ENCODE peak calls at places on chromosomes 6 and 20, in nine cellular contexts. H, Z, R, D, W, J, T, S and K are unnamed samples.

GRCh38 chr6:26240157-26240980 is 124.6 kb upstream of the BTN3A2 start:
- DNase-seq in H (peak; percentile 92), Z (no peak), R (peak; percentile 96), D (no peak), W (peak; percentile 98), J (no peak), T (peak; percentile 79), S (peak; percentile 95), K (no peak)

GRCh38 chr6:27065183-27065582 is 182.3 kb upstream of the PRSS16 start:
- DNase-seq in H (no peak), Z (no peak), R (no peak), D (no peak), W (no peak), J (no peak), T (no peak), S (no peak), K (no peak)

GRCh38 chr6:106444777-106445507 is 84.4 kb downstream of the CRYBG1 start:
- DNase-seq in H (peak; percentile 76), Z (peak; percentile 66), R (peak; percentile 72), D (peak; percentile 74), W (peak; percentile 74), J (no peak), T (peak; percentile 48), S (peak; percentile 41), K (no peak)

GRCh38 chr20:56324806-56325205 is 34.0 kb upstream of the FAM210B start:
- DNase-seq in H (no peak), Z (no peak), R (no peak), D (no peak), W (no peak), J (no peak), T (no peak), S (no peak), K (no peak)

GRCh38 chr20:57685134-57685851 is 24.5 kb downstream of the PMEPA1 start:
- DNase-seq in H (no peak), Z (no peak), R (peak; percentile 28), D (no peak), W (no peak), J (no peak), T (peak; percentile 68), S (no peak), K (no peak)

GRCh38 chr6:16336056-16336810 is 97.8 kb downstream of the GMPR start:
- DNase-seq in H (no peak), Z (no peak), R (no peak), D (no peak), W (no peak), J (no peak), T (no peak), S (no peak), K (no peak)

GRCh38 chr20:25081065-25081729 is 744 bp downstream of the VSX1 start:
- DNase-seq in H (no peak), Z (no peak), R (peak; percentile 49), D (no peak), W (no peak), J (no peak), T (no peak), S (no peak), K (no peak)

GRCh38 chr6:83893024-83893423 is 33.5 kb downstream of the CYB5R4 start:
- DNase-seq in H (no peak), Z (no peak), R (no peak), D (no peak), W (no peak), J (no peak), T (no peak), S (no peak), K (no peak)

GRCh38 chr6:27836783-27837635 is 75.2 kb downstream of the OR2B2 start:
- DNase-seq in H (peak; percentile 92), Z (peak; percentile 81), R (peak; percentile 89), D (peak; percentile 87), W (peak; percentile 91), J (no peak), T (peak; percentile 86), S (peak; percentile 78), K (no peak)

GRCh38 chr20:37336369-37337207 is 9.4 kb upstream of the SRC start:
- DNase-seq in H (peak; percentile 39), Z (no peak), R (no peak), D (peak; percentile 19), W (no peak), J (no peak), T (no peak), S (no peak), K (no peak)

GRCh38 chr6:106858653-106859092 is 115.9 kb downstream of the CD24 start:
- DNase-seq in H (peak; percentile 55), Z (peak; percentile 68), R (peak; percentile 7), D (no peak), W (peak; percentile 10), J (no peak), T (peak; percentile 92), S (peak; percentile 29), K (no peak)

GRCh38 chr6:42279144-42279781 is 61.6 kb upstream of the MRPS10 start:
- DNase-seq in H (peak; percentile 69), Z (peak; percentile 18), R (no peak), D (no peak), W (peak; percentile 79), J (no peak), T (peak; percentile 36), S (no peak), K (no peak)

GRCh38 chr6:163608060-163608752 is 193.7 kb downstream of the QKI start:
- DNase-seq in H (no peak), Z (no peak), R (no peak), D (no peak), W (no peak), J (no peak), T (no peak), S (no peak), K (no peak)

GRCh38 chr20:61100489-61100888 is 151.6 kb upstream of the CDH4 start:
- DNase-seq in H (no peak), Z (no peak), R (no peak), D (no peak), W (no peak), J (no peak), T (no peak), S (no peak), K (no peak)

GRCh38 chr6:659716-660581 is 3.0 kb upstream of the HUS1B start:
- DNase-seq in H (no peak), Z (no peak), R (peak; percentile 17), D (no peak), W (no peak), J (no peak), T (no peak), S (no peak), K (no peak)

GRCh38 chr6:55665224-55665587 is 86.2 kb upstream of the HMGCLL1 start:
- DNase-seq in H (no peak), Z (no peak), R (no peak), D (no peak), W (no peak), J (no peak), T (no peak), S (no peak), K (no peak)

GRCh38 chr6:3471286-3471685 is 14.4 kb upstream of the SLC22A23 start:
- DNase-seq in H (no peak), Z (no peak), R (no peak), D (no peak), W (no peak), J (no peak), T (no peak), S (no peak), K (no peak)

GRCh38 chr6:3466488-3467219 is 9.8 kb upstream of the SLC22A23 start:
- DNase-seq in H (no peak), Z (no peak), R (no peak), D (no peak), W (no peak), J (no peak), T (no peak), S (no peak), K (no peak)

GRCh38 chr6:3467996-3468395 is 11.1 kb upstream of the SLC22A23 start:
- DNase-seq in H (no peak), Z (no peak), R (no peak), D (no peak), W (no peak), J (no peak), T (no peak), S (no peak), K (no peak)

GRCh38 chr6:3471711-3472110 is 14.9 kb upstream of the SLC22A23 start:
- DNase-seq in H (peak; percentile 66), Z (no peak), R (no peak), D (no peak), W (no peak), J (no peak), T (peak; percentile 67), S (no peak), K (no peak)

GRCh38 chr6:3468585-3468984 is 11.7 kb upstream of the SLC22A23 start:
- DNase-seq in H (no peak), Z (no peak), R (no peak), D (no peak), W (no peak), J (no peak), T (no peak), S (no peak), K (no peak)
- H3K4me3 ChIP-seq in H (no peak overlapping the region), Z (no peak overlapping the region), R (no peak overlapping the region), D (no peak overlapping the region), W (no peak overlapping the region), J (no peak overlapping the region), T (no peak overlapping the region), S (no peak overlapping the region), K (no peak overlapping the region)

GRCh38 chr6:44152109-44152461 is 6.5 kb upstream of the CAPN11 start:
- DNase-seq in H (no peak), Z (no peak), R (no peak), D (no peak), W (no peak), J (no peak), T (no peak), S (no peak), K (no peak)
- TF ChIP-seq CTCF in H (no peak), Z (no peak), R (no peak), D (no peak), W (no peak), J (no peak), T (no peak), S (no peak), K (no peak)

DNA sequence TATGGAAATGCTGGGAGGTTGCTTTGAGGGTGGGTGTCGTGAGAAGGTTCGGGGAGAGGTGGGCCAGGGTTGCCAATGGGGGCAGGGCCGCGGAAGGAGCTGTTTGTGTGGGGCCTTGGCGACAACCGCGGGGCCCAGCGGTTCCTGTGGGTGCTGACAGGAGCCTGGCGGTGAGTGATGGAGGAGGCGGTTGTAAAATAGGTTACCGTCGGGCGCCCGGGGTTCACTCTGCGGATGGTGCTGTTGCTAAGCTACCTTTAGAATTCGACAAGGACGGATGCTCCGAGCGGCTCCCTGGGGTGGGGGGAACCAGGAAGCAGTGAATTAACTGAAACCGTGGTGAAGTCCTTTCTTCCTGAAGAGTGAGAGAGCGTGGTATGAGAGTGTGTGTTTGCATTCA is 61.8 kb downstream of the CDH22 start:
- DNase-seq in H (no peak), Z (no peak), R (no peak), D (no peak), W (no peak), J (no peak), T (no peak), S (no peak), K (no peak)
- H3K4me3 ChIP-seq in H (no peak overlapping the region), Z (no peak overlapping the region), R (no peak overlapping the region), D (no peak overlapping the region), W (no peak overlapping the region), J (no peak overlapping the region), T (no peak overlapping the region), S (no peak overlapping the region), K (no peak overlapping the region)

DNA sequence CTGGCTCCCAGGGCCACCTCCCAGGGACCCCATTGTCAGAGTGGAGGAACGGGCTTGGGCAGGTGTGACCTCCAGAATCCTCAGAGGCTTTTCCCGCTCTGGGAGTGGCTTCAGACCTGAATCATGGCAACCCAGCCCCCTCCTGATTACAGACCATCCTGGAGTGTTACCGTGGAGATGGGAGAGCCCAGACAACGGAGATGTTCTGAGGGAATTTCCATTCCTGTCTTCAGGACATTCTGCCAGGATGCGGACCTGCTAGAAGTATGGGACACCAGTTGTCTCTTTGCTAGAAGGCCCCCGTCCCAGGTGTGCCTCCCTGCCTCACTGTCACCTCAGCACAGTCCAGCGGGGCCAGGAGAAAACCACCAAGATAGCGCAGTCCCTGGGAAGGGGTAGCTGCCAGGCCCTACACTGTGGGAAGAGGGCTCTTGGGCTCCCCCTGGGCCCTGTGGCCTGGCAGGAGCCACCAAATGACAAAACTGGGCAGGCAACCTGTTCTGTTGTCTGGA is 109.9 kb downstream of the PSMB1 start:
- DNase-seq in H (no peak), Z (no peak), R (no peak), D (no peak), W (no peak), J (no peak), T (no peak), S (no peak), K (no peak)
- TF ChIP-seq CTCF in H (peak; percentile 10), Z (no peak), R (peak; percentile 17), D (no peak), W (no peak), J (no peak), T (no peak), S (peak; percentile 18), K (peak; percentile 6)